ENCODE peak calls at places on chromosome X, in seven cellular contexts. L is DND-41; W is CD4-positive, alpha-beta T cell; U is ovary; G is MM.1S; P is H9; A is right atrium auricular region. Y is an unnamed sample.

GRCh38 chrX:31233941-31234496 is 162.2 kb upstream of the FTHL17 start:
- DNase-seq in G (no peak), P (peak), A (no peak), U (no peak), L (no peak), W (no peak), Y (no peak)

GRCh38 chrX:115957862-115958490 is 212.6 kb upstream of the AGTR2 start:
- DNase-seq in W (no peak), U (no peak), P (peak), A (no peak), G (peak), L (no peak), Y (no peak)

GRCh38 chrX:53631156-53631555 is 55.4 kb downstream of the HUWE1 start:
- DNase-seq in W (no peak), G (no peak), A (no peak), U (no peak), P (no peak), L (no peak), Y (no peak)

GRCh38 chrX:1581132-1581531 is 10.3 kb upstream of the AKAP17A start:
- DNase-seq in G (peak), W (peak), L (peak), P (peak), A (peak), U (no peak), Y (peak)

GRCh38 chrX:24117288-24117687 is 32.2 kb upstream of the ZFX start:
- DNase-seq in G (no peak), W (no peak), L (no peak), P (no peak), A (no peak), U (peak), Y (no peak)

GRCh38 chrX:110002300-110003166 is at the start of gene TMEM164:
- DNase-seq in U (peak), A (peak), P (peak), L (peak), W (peak), G (peak), Y (peak)

GRCh38 chrX:19825271-19825670 is 62.1 kb downstream of the SH3KBP1 start:
- DNase-seq in G (no peak), L (no peak), U (no peak), W (no peak), P (no peak), A (no peak), Y (no peak)

GRCh38 chrX:40012800-40013682 is 84.7 kb downstream of the BCOR start:
- DNase-seq in W (no peak), G (peak), L (no peak), A (peak), U (peak), P (peak), Y (peak)

GRCh38 chrX:25154168-25154567 is 138.4 kb upstream of the ARX start:
- DNase-seq in P (no peak), U (no peak), G (no peak), W (no peak), L (no peak), A (no peak), Y (no peak)

GRCh38 chrX:3697220-3697684 is 16.2 kb downstream of the PRKX start:
- DNase-seq in G (no peak), P (no peak), W (no peak), U (no peak), A (no peak), L (no peak), Y (no peak)

GRCh38 chrX:40504801-40505605 is 75.8 kb upstream of the ATP6AP2 start:
- DNase-seq in W (no peak), L (no peak), A (no peak), P (no peak), G (peak), U (no peak), Y (no peak)

GRCh38 chrX:44898411-44899221 is 25.6 kb downstream of the KDM6A start:
- DNase-seq in U (no peak), L (peak), W (no peak), P (no peak), A (no peak), G (peak), Y (no peak)

GRCh38 chrX:45571453-45571852 is 370.8 kb upstream of the DIPK2B start:
- DNase-seq in W (no peak), G (no peak), L (no peak), U (no peak), P (no peak), A (no peak), Y (no peak)

GRCh38 chrX:109830704-109831206 is 97.7 kb upstream of the ACSL4 start:
- DNase-seq in A (no peak), W (no peak), U (no peak), L (no peak), P (no peak), G (no peak), Y (no peak)

GRCh38 chrX:109966246-109966645 is 36.7 kb upstream of the TMEM164 start:
- DNase-seq in W (no peak), P (no peak), L (no peak), A (no peak), U (no peak), G (no peak), Y (no peak)

GRCh38 chrX:75131973-75132627 is 24.0 kb downstream of the ABCB7 start:
- DNase-seq in L (no peak), G (no peak), W (no peak), U (no peak), P (no peak), A (no peak), Y (no peak)

GRCh38 chrX:153938226-153938786 is 3.5 kb upstream of the NAA10 start:
- DNase-seq in G (no peak), U (no peak), W (no peak), L (no peak), P (no peak), A (no peak), Y (no peak)

GRCh38 chrX:10071451-10072163 is 85.2 kb upstream of the CLCN4 start:
- DNase-seq in W (no peak), G (no peak), U (no peak), A (no peak), L (no peak), P (no peak), Y (no peak)

GRCh38 chrX:7116081-7116480 is 31.4 kb upstream of the STS start:
- DNase-seq in L (no peak), G (no peak), A (no peak), U (no peak), P (no peak), W (no peak), Y (no peak)

GRCh38 chrX:15674899-15675489 is 10.4 kb upstream of the CLTRN start:
- DNase-seq in P (peak), G (peak), A (peak), L (peak), U (peak), W (peak), Y (peak)

GRCh38 chrX:131032646-131033230 is 25.4 kb upstream of the ARHGAP36 start:
- DNase-seq in W (no peak), L (no peak), P (no peak), G (no peak), A (no peak), U (no peak), Y (no peak)

GRCh38 chrX:97267916-97268680 is 384.4 kb downstream of the RPA4 start:
- DNase-seq in A (no peak), G (no peak), U (no peak), P (no peak), W (no peak), L (no peak), Y (no peak)

GRCh38 chrX:41561045-41561444 is 113.9 kb downstream of the NYX start:
- DNase-seq in U (no peak), P (no peak), G (peak), W (no peak), L (peak), A (no peak), Y (peak)

GRCh38 chrX:81354954-81355353 is 153.1 kb downstream of the SH3BGRL start:
- DNase-seq in P (no peak), G (no peak), W (no peak), L (no peak), U (no peak), A (no peak), Y (no peak)

GRCh38 chrX:81355436-81355835 is 153.5 kb downstream of the SH3BGRL start:
- DNase-seq in P (no peak), W (no peak), A (no peak), L (no peak), U (no peak), G (no peak), Y (no peak)
- TF ChIP-seq CTCF in P (no peak), W (no peak), A (no peak), L (no peak), U (no peak), G (no peak), Y (no peak)

GRCh38 chrX:136064661-136065043 is 79.4 kb downstream of the SLC9A6 start:
- DNase-seq in G (no peak), A (no peak), L (no peak), U (no peak), P (no peak), W (no peak), Y (no peak)
- H3K27ac ChIP-seq in G (no peak), A (peak), L (no peak), U (no peak), P (no peak), W (peak), Y (no peak)

GRCh38 chrX:105869676-105870075 is 47.3 kb downstream of the NRK start:
- DNase-seq in L (no peak), G (no peak), W (no peak), A (no peak), P (no peak), U (no peak), Y (no peak)
- TF ChIP-seq CTCF in L (no peak), G (no peak), W (no peak), A (no peak), P (no peak), U (no peak), Y (no peak)

DNA sequence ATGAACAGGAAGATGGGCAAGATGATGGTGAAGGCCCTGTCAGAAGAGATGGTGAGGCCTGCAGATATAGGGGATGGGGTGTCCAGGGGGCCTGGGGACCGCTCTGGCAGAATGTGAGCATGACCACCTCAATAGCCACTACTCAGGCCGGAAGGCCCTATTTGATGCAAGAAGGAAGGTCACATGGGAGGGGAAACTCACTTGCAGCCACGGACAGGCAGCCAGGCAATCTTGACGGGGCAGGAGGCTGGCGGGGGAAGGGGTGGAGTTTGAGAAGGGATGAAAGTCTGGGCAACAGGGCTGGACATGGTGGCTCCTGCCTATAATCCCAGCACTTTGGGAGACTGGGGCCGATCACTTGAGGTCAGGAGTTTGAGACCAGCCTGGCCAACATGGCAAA is 8.8 kb downstream of the SASH3 start:
- DNase-seq in U (no peak), W (no peak), G (no peak), P (no peak), A (no peak), L (no peak), Y (no peak)
- H3K27ac ChIP-seq in U (no peak), W (peak), G (no peak), P (no peak), A (no peak), L (peak), Y (no peak)

DNA sequence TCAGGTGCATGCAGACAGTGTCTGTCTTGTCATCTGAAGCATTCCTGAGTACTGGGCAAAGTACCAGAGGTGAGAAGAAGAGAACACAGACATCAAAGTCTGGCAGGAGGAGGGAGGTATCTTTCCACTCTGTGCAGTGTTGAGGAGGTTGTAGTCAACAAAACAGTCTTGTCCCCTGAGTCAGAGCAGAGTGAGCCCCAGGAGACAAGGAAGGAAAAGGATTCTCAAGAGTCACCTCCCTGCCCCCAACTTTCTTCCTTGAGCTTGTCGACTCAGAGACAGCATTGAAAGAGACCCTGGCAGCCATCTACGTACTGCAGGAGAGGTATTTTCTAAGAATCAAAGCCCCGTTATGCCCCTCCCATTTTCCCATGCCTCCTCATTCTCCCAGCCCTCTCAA is 4.4 kb upstream of the SRPX start:
- DNase-seq in U (no peak), W (no peak), P (no peak), L (no peak), A (no peak), G (no peak), Y (no peak)
- TF ChIP-seq CTCF in U (no peak), W (no peak), P (no peak), L (no peak), A (no peak), G (no peak), Y (no peak)